ENCODE peak calls at places on chromosome 3, in five cellular contexts. A is H9, D is neuronal stem cell, T is H1, K is mesenchymal stem cell. L is an unnamed sample.

GRCh38 chr3:126136428-126137220 is 43.8 kb downstream of the ALDH1L1 start:
- DNase-seq in A (peak; percentile 15), D (no peak), T (peak; percentile 35), K (no peak), L (no peak)

GRCh38 chr3:194964809-194965208 is 279.1 kb downstream of the FAM43A start:
- DNase-seq in A (no peak), D (no peak), T (no peak), K (no peak), L (no peak)

GRCh38 chr3:102415553-102415952 is 19.3 kb upstream of the ZPLD1 start:
- DNase-seq in A (no peak), D (no peak), T (no peak), K (peak; percentile 19), L (no peak)

GRCh38 chr3:113545594-113545993 is 13.2 kb downstream of the SIDT1 start:
- DNase-seq in A (no peak), D (no peak), T (no peak), K (no peak), L (no peak)

GRCh38 chr3:140572334-140572733 is 105.5 kb upstream of the TRIM42 start:
- DNase-seq in A (no peak), D (no peak), T (no peak), K (no peak), L (no peak)

GRCh38 chr3:151219056-151219455 is 16.0 kb upstream of the GPR171 start:
- DNase-seq in A (no peak), D (no peak), T (no peak), K (peak; percentile 68), L (no peak)

GRCh38 chr3:37863949-37864822 is 2.5 kb downstream of the CTDSPL start:
- DNase-seq in A (peak; percentile 45), D (no peak), T (peak; percentile 49), K (peak; percentile 19), L (no peak)

GRCh38 chr3:60720696-60721228 is 530.5 kb downstream of the FHIT start:
- DNase-seq in A (no peak), D (no peak), T (no peak), K (no peak), L (no peak)

GRCh38 chr3:152316318-152316717 is 47.6 kb downstream of the MBNL1 start:
- DNase-seq in A (no peak), D (no peak), T (no peak), K (no peak), L (no peak)

GRCh38 chr3:57143886-57144459 is 21.2 kb downstream of the IL17RD start:
- DNase-seq in A (no peak), D (no peak), T (no peak), K (no peak), L (no peak)

GRCh38 chr3:121574449-121574848 is 6.7 kb downstream of the ARGFX start:
- DNase-seq in A (peak; percentile 47), D (no peak), T (peak; percentile 53), K (peak; percentile 4), L (peak; percentile 87)

GRCh38 chr3:160330111-160330510 is 68.9 kb downstream of the IFT80 start:
- DNase-seq in A (no peak), D (no peak), T (no peak), K (no peak), L (no peak)

GRCh38 chr3:39038165-39038564 is 13.6 kb downstream of the SCN11A start:
- DNase-seq in A (no peak), D (no peak), T (no peak), K (peak; percentile 67), L (no peak)

GRCh38 chr3:51139616-51140015 is 245.5 kb upstream of the MANF start:
- DNase-seq in A (no peak), D (no peak), T (no peak), K (no peak), L (no peak)

GRCh38 chr3:84755860-84756259 is 202.9 kb upstream of the CADM2 start:
- DNase-seq in A (peak; percentile 14), D (no peak), T (no peak), K (no peak), L (no peak)

GRCh38 chr3:107913671-107914070 is 177.2 kb downstream of the CD47 start:
- DNase-seq in A (no peak), D (no peak), T (no peak), K (peak; percentile 12), L (no peak)

GRCh38 chr3:126557761-126558160 is 971 bp downstream of the C3orf22 start:
- DNase-seq in A (peak; percentile 34), D (no peak), T (no peak), K (no peak), L (no peak)

GRCh38 chr3:28077566-28077965 is 163.9 kb upstream of the CMC1 start:
- DNase-seq in A (peak; percentile 59), D (peak; percentile 40), T (peak; percentile 54), K (no peak), L (peak; percentile 42)

GRCh38 chr3:172461530-172462138 is 13.4 kb upstream of the GHSR start:
- DNase-seq in A (no peak), D (no peak), T (no peak), K (peak; percentile 33), L (peak; percentile 82)

GRCh38 chr3:78867409-78868372 is 900.1 kb downstream of the ROBO1 start:
- DNase-seq in A (no peak), D (no peak), T (no peak), K (no peak), L (peak; percentile 12)
- H2BK12ac ChIP-seq in A (no peak overlapping the region), D (no peak overlapping the region), T (no peak overlapping the region), K (no peak overlapping the region), L (no peak overlapping the region)

GRCh38 chr3:197454014-197454413 is 101.8 kb downstream of the BDH1 start:
- DNase-seq in A (no peak), D (no peak), T (no peak), K (no peak), L (no peak)

GRCh38 chr3:197458906-197459470 is 96.8 kb downstream of the BDH1 start:
- DNase-seq in A (no peak), D (no peak), T (no peak), K (no peak), L (no peak)

GRCh38 chr3:197460002-197460401 is 95.8 kb downstream of the BDH1 start:
- DNase-seq in A (no peak), D (no peak), T (no peak), K (no peak), L (no peak)

GRCh38 chr3:197458179-197458707 is 97.5 kb downstream of the BDH1 start:
- DNase-seq in A (no peak), D (no peak), T (no peak), K (no peak), L (peak; percentile 33)

GRCh38 chr3:197456271-197457091 is 99.3 kb downstream of the BDH1 start:
- DNase-seq in A (peak; percentile 87), D (peak; percentile 53), T (peak; percentile 80), K (peak; percentile 92), L (peak; percentile 84)
- H4K8ac ChIP-seq in A (no peak overlapping the region), D (peak overlapping the region; percentile 96), T (peak overlapping the region; percentile 88), K (peak overlapping the region; percentile 100), L (peak overlapping the region; percentile 96)

GRCh38 chr3:14359348-14359747 is 43.1 kb upstream of the SLC6A6 start:
- DNase-seq in A (no peak), D (no peak), T (no peak), K (no peak), L (no peak)

GRCh38 chr3:14360123-14360881 is 42.1 kb upstream of the SLC6A6 start:
- DNase-seq in A (no peak), D (no peak), T (no peak), K (peak; percentile 70), L (peak; percentile 22)

GRCh38 chr3:14358426-14359211 is 43.8 kb upstream of the SLC6A6 start:
- DNase-seq in A (no peak), D (no peak), T (no peak), K (peak; percentile 81), L (no peak)

GRCh38 chr3:14361068-14361677 is 41.2 kb upstream of the SLC6A6 start:
- DNase-seq in A (no peak), D (no peak), T (no peak), K (no peak), L (no peak)

DNA sequence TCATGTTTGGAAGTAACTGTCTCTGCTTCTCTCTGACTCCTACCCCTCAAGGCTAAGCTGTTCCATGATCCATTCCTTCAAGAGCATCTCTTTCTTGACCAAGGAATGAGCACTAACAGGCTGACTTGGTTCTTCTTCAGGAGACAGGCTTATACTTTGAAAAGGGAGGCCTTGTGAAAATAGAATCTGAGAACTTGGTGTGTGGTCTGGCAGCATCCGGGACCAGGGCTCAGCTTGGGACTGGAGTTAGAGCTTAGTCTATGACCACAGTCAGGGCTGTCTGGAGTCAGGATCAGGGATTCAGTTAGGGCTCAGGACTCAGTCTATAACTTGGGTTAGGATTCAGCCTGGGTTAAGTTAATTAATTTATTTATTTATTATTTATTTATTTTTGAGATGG is 44.9 kb upstream of the SLC6A6 start:
- DNase-seq in A (no peak), D (no peak), T (no peak), K (peak; percentile 40), L (no peak)
- H2BK12ac ChIP-seq in A (no peak overlapping the region), D (no peak overlapping the region), T (no peak overlapping the region), K (peak overlapping the region; percentile 60), L (no peak overlapping the region)

GRCh38 chr3:129230311-129231019 is 18.9 kb upstream of the COPG1 start:
- DNase-seq in A (no peak), D (no peak), T (no peak), K (peak; percentile 91), L (peak; percentile 72)

GRCh38 chr3:129226374-129226773 is 23.0 kb upstream of the COPG1 start:
- DNase-seq in A (no peak), D (no peak), T (no peak), K (peak; percentile 84), L (peak; percentile 78)

GRCh38 chr3:129228891-129229585 is 20.4 kb upstream of the COPG1 start:
- DNase-seq in A (peak; percentile 69), D (no peak), T (peak; percentile 62), K (peak; percentile 86), L (peak; percentile 63)

GRCh38 chr3:129224984-129225393 is 24.4 kb upstream of the COPG1 start:
- DNase-seq in A (peak; percentile 43), D (no peak), T (no peak), K (peak; percentile 76), L (peak; percentile 58)
- H4K8ac ChIP-seq in A (no peak overlapping the region), D (no peak overlapping the region), T (no peak overlapping the region), K (peak overlapping the region; percentile 90), L (no peak overlapping the region)

GRCh38 chr3:170768334-170768801 is 101.6 kb downstream of the RPL22L1 start:
- DNase-seq in A (no peak), D (no peak), T (no peak), K (peak; percentile 93), L (no peak)
- H2BK12ac ChIP-seq in A (no peak overlapping the region), D (no peak overlapping the region), T (no peak overlapping the region), K (peak overlapping the region; percentile 85), L (no peak overlapping the region)

DNA sequence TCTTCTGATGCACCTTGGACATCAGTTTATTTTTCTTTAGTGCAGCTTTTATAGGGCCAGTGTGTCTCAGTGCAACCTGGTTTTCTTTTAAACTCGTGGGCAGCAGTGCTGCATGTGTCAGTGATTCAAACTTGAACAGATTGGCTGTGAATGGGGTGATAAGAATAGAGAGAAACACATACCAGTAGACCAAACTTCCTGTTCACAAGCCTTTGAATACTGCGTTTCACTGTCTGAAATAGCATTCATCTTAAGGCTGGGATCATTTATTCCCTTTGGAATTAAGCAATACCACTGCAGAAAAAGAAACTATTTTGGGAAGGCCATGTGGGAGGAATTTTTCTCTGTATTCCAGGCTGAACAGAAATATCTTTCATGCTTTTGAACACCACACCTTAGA is 51.7 kb downstream of the PHLDB2 start:
- DNase-seq in A (no peak), D (no peak), T (no peak), K (peak; percentile 81), L (peak; percentile 63)
- H4K8ac ChIP-seq in A (no peak overlapping the region), D (no peak overlapping the region), T (no peak overlapping the region), K (no peak overlapping the region), L (no peak overlapping the region)

GRCh38 chr3:139374099-139374498 is 15.3 kb downstream of the COPB2 start:
- DNase-seq in A (no peak), D (no peak), T (no peak), K (no peak), L (no peak)
- H2BK12ac ChIP-seq in A (no peak overlapping the region), D (no peak overlapping the region), T (no peak overlapping the region), K (no peak overlapping the region), L (no peak overlapping the region)